ENCODE peak calls at places on chromosomes 3 and 15, in six cellular contexts. I is right lobe of liver, M is breast epithelium, G is WERI-Rb-1, J is cardiac muscle cell, F is HCT116. Q is an unnamed sample.

GRCh38 chr15:69535101-69535638 is 82.6 kb downstream of the RPLP1 start:
- DNase-seq in I (no peak), F (no peak), G (no peak), M (peak; percentile 19), J (peak; percentile 50), Q (no peak)

GRCh38 chr15:95300958-95301357 is 1029.5 kb upstream of the NR2F2 start:
- DNase-seq in M (no peak), F (no peak), I (no peak), J (peak; percentile 79), G (no peak), Q (no peak)

GRCh38 chr15:47839233-47839867 is 122.0 kb downstream of the SEMA6D start:
- DNase-seq in J (no peak), I (no peak), M (no peak), F (no peak), G (no peak), Q (no peak)

GRCh38 chr3:50658831-50659230 is 15.9 kb upstream of the DOCK3 start:
- DNase-seq in J (no peak), M (no peak), F (no peak), I (peak; percentile 37), G (no peak), Q (no peak)

GRCh38 chr15:41568350-41569017 is 9.5 kb downstream of the TYRO3 start:
- DNase-seq in M (no peak), J (peak; percentile 92), F (no peak), I (no peak), G (peak; percentile 62), Q (no peak)

GRCh38 chr15:42581272-42581730 is 5.9 kb downstream of the STARD9 start:
- DNase-seq in G (no peak), M (peak; percentile 74), J (peak; percentile 76), F (no peak), I (peak; percentile 87), Q (peak; percentile 58)

GRCh38 chr3:182303169-182303568 is 490.1 kb upstream of the ATP11B start:
- DNase-seq in G (no peak), I (no peak), F (no peak), J (no peak), M (no peak), Q (no peak)

GRCh38 chr15:67146214-67146613 is 80.8 kb downstream of the SMAD3 start:
- DNase-seq in J (peak; percentile 88), M (no peak), G (no peak), I (peak; percentile 69), F (no peak), Q (no peak)

GRCh38 chr3:88985491-88985890 is 121.9 kb upstream of the EPHA3 start:
- DNase-seq in I (no peak), M (no peak), J (no peak), G (no peak), F (no peak), Q (no peak)

GRCh38 chr3:182165234-182165633 is 453.5 kb downstream of the SOX2 start:
- DNase-seq in F (no peak), G (no peak), I (no peak), M (no peak), J (no peak), Q (peak; percentile 83)

GRCh38 chr3:78718707-78719106 is 1049.1 kb downstream of the ROBO1 start:
- DNase-seq in M (no peak), G (no peak), F (no peak), I (no peak), J (no peak), Q (no peak)

GRCh38 chr3:112327371-112327951 is 5.5 kb upstream of the CD200 start:
- DNase-seq in M (no peak), J (peak; percentile 87), G (peak; percentile 26), I (no peak), F (peak; percentile 55), Q (peak; percentile 45)

GRCh38 chr15:54582863-54583643 is 604.8 kb downstream of the UNC13C start:
- DNase-seq in F (no peak), J (no peak), I (no peak), M (no peak), G (no peak), Q (no peak)

GRCh38 chr3:41362638-41363559 is 163.6 kb downstream of the CTNNB1 start:
- DNase-seq in M (no peak), F (no peak), I (no peak), J (peak; percentile 21), G (peak; percentile 16), Q (no peak)

GRCh38 chr15:57611938-57612337 is 20.2 kb downstream of the MYZAP start:
- DNase-seq in G (no peak), F (peak; percentile 34), J (peak; percentile 19), M (no peak), I (no peak), Q (peak; percentile 79)

GRCh38 chr15:55775316-55775715 is 32.4 kb upstream of the PRTG start:
- DNase-seq in G (no peak), F (no peak), I (no peak), M (no peak), J (no peak), Q (peak; percentile 45)
- H3K27ac ChIP-seq in G (no peak overlapping the region), F (no peak overlapping the region), I (no peak overlapping the region), M (peak overlapping the region; percentile 25), J (no peak overlapping the region), Q (no peak overlapping the region)

DNA sequence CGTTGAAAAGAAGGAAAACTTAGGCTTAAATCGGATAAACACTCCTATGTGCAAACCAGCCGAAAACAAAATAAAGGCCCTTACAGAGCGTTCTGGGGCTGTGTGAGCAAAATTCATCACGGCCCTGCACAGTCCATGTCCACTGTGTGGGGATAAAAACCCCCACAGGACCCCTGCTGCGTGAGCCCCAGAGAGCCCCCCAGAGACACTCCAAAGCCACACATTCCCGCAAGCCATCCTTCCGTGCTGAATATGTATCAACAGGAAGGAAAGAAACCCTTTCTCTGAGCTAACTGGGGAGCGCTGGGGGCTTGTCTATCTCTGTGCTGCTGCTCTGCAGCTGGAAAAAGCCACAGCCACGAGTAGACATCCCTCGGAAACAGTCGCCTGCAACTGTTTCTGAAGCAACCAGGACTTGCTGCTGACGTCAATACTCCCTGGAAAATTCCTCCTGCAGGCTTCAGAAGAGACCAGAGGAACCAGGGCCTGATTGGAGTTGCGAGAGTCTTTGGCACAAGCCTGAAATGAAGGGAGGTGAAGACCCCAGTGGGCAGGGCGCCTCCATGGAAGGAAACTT is 72.6 kb downstream of the NUP210 start:
- DNase-seq in G (no peak), I (no peak), M (no peak), F (no peak), J (peak; percentile 76), Q (no peak)
- TF ChIP-seq CTCF in G (no peak), I (no peak), M (no peak), F (no peak), J (no peak), Q (no peak)

GRCh38 chr15:52673312-52673711 is 5.9 kb downstream of the ATOSA start:
- DNase-seq in M (no peak), I (no peak), J (no peak), G (no peak), F (no peak), Q (no peak)

GRCh38 chr15:52674831-52675230 is 4.4 kb downstream of the ATOSA start:
- DNase-seq in M (no peak), G (no peak), J (no peak), F (no peak), I (no peak), Q (no peak)

GRCh38 chr15:52672661-52673060 is 6.5 kb downstream of the ATOSA start:
- DNase-seq in I (no peak), M (no peak), F (no peak), J (no peak), G (no peak), Q (no peak)

GRCh38 chr15:52670087-52670486 is 9.1 kb downstream of the ATOSA start:
- DNase-seq in J (no peak), G (no peak), M (no peak), I (no peak), F (no peak), Q (no peak)

DNA sequence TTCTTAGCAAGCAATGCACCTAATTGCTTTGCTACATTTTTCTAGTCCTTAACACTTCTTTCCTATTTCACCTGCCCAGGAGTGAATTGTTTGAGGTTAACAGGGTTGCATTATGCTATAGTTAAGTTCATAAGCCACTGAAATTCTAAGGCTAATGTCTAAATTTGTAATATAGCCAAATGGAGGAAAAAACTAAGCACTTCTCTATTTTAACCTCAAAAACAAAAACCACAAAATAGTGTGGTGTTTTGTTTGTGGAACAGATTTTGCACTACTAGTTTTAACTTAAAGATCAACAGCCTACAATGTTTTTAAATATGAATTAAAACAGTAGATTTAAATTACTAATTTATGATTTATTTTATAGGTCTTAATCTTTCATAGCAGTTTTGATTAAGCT is 5.5 kb downstream of the ATOSA start:
- DNase-seq in J (no peak), I (no peak), M (no peak), G (no peak), F (no peak), Q (no peak)
- H3K27ac ChIP-seq in J (no peak overlapping the region), I (no peak overlapping the region), M (no peak overlapping the region), G (no peak overlapping the region), F (no peak overlapping the region), Q (no peak overlapping the region)

DNA sequence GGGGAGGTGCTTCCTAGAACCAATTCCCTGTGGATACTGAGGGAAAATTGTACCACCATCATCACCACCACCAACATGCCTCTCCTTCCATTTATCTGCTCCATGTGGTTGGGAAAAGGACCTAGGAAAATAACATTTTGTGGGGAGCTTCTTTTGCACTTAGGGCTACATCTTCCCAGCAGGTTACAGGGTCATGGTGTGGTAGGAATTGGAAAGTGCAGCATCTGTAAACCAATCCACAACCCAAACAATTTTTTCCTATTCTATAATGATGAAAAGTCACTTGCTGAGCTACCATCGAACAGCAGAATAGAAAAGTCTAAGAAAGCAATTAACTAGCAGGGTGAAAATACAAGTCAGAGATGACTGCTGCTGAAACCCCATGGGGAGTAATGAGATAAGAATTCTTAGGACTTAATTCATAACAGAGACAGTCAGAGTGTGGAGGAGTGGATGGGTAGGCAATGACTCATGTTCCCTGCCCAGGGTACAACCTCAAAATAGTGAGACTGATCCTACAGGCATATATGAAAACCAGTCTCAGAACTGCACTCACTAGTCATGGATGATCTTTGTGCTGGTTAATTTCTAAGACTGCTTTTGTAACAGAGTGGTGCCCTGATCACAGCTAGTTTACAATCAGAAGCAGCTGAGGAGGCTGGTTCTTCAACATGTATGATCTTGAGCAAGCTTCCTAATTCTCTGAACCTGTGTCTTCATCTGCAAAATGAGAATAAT is 38.1 kb upstream of the LEKR1 start:
- DNase-seq in M (no peak), I (no peak), F (peak; percentile 52), G (no peak), J (peak; percentile 88), Q (peak; percentile 92)
- TF ChIP-seq CTCF in M (no peak), I (no peak), F (peak; percentile 25), G (no peak), J (no peak), Q (no peak)

GRCh38 chr3:5143459-5143858 is 21.4 kb downstream of the ARL8B start:
- DNase-seq in M (no peak), F (no peak), G (no peak), J (no peak), I (no peak), Q (no peak)
- H3K27ac ChIP-seq in M (no peak overlapping the region), F (no peak overlapping the region), G (no peak overlapping the region), J (no peak overlapping the region), I (no peak overlapping the region), Q (no peak overlapping the region)

GRCh38 chr15:82105458-82106205 is 59.8 kb upstream of the MEX3B start:
- DNase-seq in G (peak; percentile 38), M (no peak), I (no peak), F (no peak), J (peak; percentile 61), Q (no peak)
- TF ChIP-seq CTCF in G (peak; percentile 33), M (no peak), I (no peak), F (no peak), J (no peak), Q (no peak)